ENCODE peak calls at places on chromosome 9, in ten cellular contexts. One of them, this sample, is unnamed.

GRCh38 chr9:89764217-89764616 is 159.4 kb downstream of the GADD45G start:
- DNase-seq in fibroblast of the aortic adventitia: no peak
- DNase-seq in dorsolateral prefrontal cortex: no peak
- DNase-seq in kidney: no peak
- DNase-seq in HFFc6: no peak
- DNase-seq in endothelial cell: no peak
- DNase-seq in breast epithelium: no peak
- DNase-seq in epithelial cell of proximal tubule: no peak
- DNase-seq in A673: no peak
- DNase-seq in foreskin fibroblast: no peak
- DNase-seq in this sample: no peak

GRCh38 chr9:89078860-89079259 is 87.6 kb downstream of the S1PR3 start:
- DNase-seq in fibroblast of the aortic adventitia: peak
- DNase-seq in dorsolateral prefrontal cortex: no peak
- DNase-seq in kidney: no peak
- DNase-seq in HFFc6: peak
- DNase-seq in endothelial cell: no peak
- DNase-seq in breast epithelium: no peak
- DNase-seq in epithelial cell of proximal tubule: no peak
- DNase-seq in A673: no peak
- DNase-seq in foreskin fibroblast: peak
- DNase-seq in this sample: no peak

GRCh38 chr9:130183133-130183762 is 11.0 kb downstream of the NCS1 start:
- DNase-seq in fibroblast of the aortic adventitia: peak
- DNase-seq in dorsolateral prefrontal cortex: no peak
- DNase-seq in kidney: peak
- DNase-seq in HFFc6: peak
- DNase-seq in endothelial cell: no peak
- DNase-seq in breast epithelium: peak
- DNase-seq in epithelial cell of proximal tubule: peak
- DNase-seq in A673: peak
- DNase-seq in foreskin fibroblast: peak
- DNase-seq in this sample: no peak

GRCh38 chr9:96418920-96419690 is 935 bp upstream of the ZNF367 start:
- DNase-seq in fibroblast of the aortic adventitia: peak
- DNase-seq in dorsolateral prefrontal cortex: peak
- DNase-seq in kidney: no peak
- DNase-seq in HFFc6: peak
- DNase-seq in endothelial cell: peak
- DNase-seq in breast epithelium: peak
- DNase-seq in epithelial cell of proximal tubule: no peak
- DNase-seq in A673: peak
- DNase-seq in foreskin fibroblast: peak
- DNase-seq in this sample: peak

GRCh38 chr9:13513710-13514444 is 234.4 kb upstream of the MPDZ start:
- DNase-seq in fibroblast of the aortic adventitia: peak
- DNase-seq in dorsolateral prefrontal cortex: no peak
- DNase-seq in kidney: no peak
- DNase-seq in HFFc6: peak
- DNase-seq in endothelial cell: no peak
- DNase-seq in breast epithelium: peak
- DNase-seq in epithelial cell of proximal tubule: no peak
- DNase-seq in A673: no peak
- DNase-seq in foreskin fibroblast: peak
- DNase-seq in this sample: no peak

GRCh38 chr9:121686930-121687541 is 35.6 kb downstream of the DAB2IP start:
- DNase-seq in fibroblast of the aortic adventitia: peak
- DNase-seq in dorsolateral prefrontal cortex: peak
- DNase-seq in kidney: peak
- DNase-seq in HFFc6: peak
- DNase-seq in endothelial cell: peak
- DNase-seq in breast epithelium: peak
- DNase-seq in epithelial cell of proximal tubule: no peak
- DNase-seq in A673: peak
- DNase-seq in foreskin fibroblast: peak
- DNase-seq in this sample: peak

GRCh38 chr9:126113756-126114408 is 212.7 kb upstream of the MVB12B start:
- DNase-seq in fibroblast of the aortic adventitia: no peak
- DNase-seq in dorsolateral prefrontal cortex: no peak
- DNase-seq in kidney: peak
- DNase-seq in HFFc6: no peak
- DNase-seq in endothelial cell: no peak
- DNase-seq in breast epithelium: no peak
- DNase-seq in epithelial cell of proximal tubule: no peak
- DNase-seq in A673: no peak
- DNase-seq in foreskin fibroblast: no peak
- DNase-seq in this sample: no peak

GRCh38 chr9:118614011-118614410 is 755.2 kb downstream of the BRINP1 start:
- DNase-seq in fibroblast of the aortic adventitia: no peak
- DNase-seq in dorsolateral prefrontal cortex: no peak
- DNase-seq in kidney: no peak
- DNase-seq in HFFc6: no peak
- DNase-seq in endothelial cell: no peak
- DNase-seq in breast epithelium: no peak
- DNase-seq in epithelial cell of proximal tubule: no peak
- DNase-seq in A673: no peak
- DNase-seq in foreskin fibroblast: no peak
- DNase-seq in this sample: no peak

GRCh38 chr9:70390922-70391321 is 23.5 kb downstream of the KLF9 start:
- DNase-seq in fibroblast of the aortic adventitia: no peak
- DNase-seq in dorsolateral prefrontal cortex: no peak
- DNase-seq in kidney: no peak
- DNase-seq in HFFc6: no peak
- DNase-seq in endothelial cell: no peak
- DNase-seq in breast epithelium: no peak
- DNase-seq in epithelial cell of proximal tubule: no peak
- DNase-seq in A673: no peak
- DNase-seq in foreskin fibroblast: peak
- DNase-seq in this sample: no peak

GRCh38 chr9:316382-316965 is 101.8 kb downstream of the DOCK8 start:
- DNase-seq in fibroblast of the aortic adventitia: no peak
- DNase-seq in dorsolateral prefrontal cortex: no peak
- DNase-seq in kidney: no peak
- DNase-seq in HFFc6: no peak
- DNase-seq in endothelial cell: no peak
- DNase-seq in breast epithelium: no peak
- DNase-seq in epithelial cell of proximal tubule: no peak
- DNase-seq in A673: no peak
- DNase-seq in foreskin fibroblast: no peak
- DNase-seq in this sample: no peak

GRCh38 chr9:135692410-135692809 is 6.9 kb downstream of the SOHLH1 start:
- DNase-seq in fibroblast of the aortic adventitia: no peak
- DNase-seq in dorsolateral prefrontal cortex: peak
- DNase-seq in kidney: no peak
- DNase-seq in HFFc6: no peak
- DNase-seq in endothelial cell: no peak
- DNase-seq in breast epithelium: no peak
- DNase-seq in epithelial cell of proximal tubule: no peak
- DNase-seq in A673: no peak
- DNase-seq in foreskin fibroblast: no peak
- DNase-seq in this sample: no peak

GRCh38 chr9:125361837-125362531 is 100.4 kb downstream of the GAPVD1 start:
- DNase-seq in fibroblast of the aortic adventitia: peak
- DNase-seq in dorsolateral prefrontal cortex: no peak
- DNase-seq in kidney: no peak
- DNase-seq in HFFc6: no peak
- DNase-seq in endothelial cell: peak
- DNase-seq in breast epithelium: no peak
- DNase-seq in epithelial cell of proximal tubule: no peak
- DNase-seq in A673: peak
- DNase-seq in foreskin fibroblast: peak
- DNase-seq in this sample: no peak

GRCh38 chr9:90107021-90107771 is 502.4 kb downstream of the GADD45G start:
- DNase-seq in fibroblast of the aortic adventitia: peak
- DNase-seq in dorsolateral prefrontal cortex: no peak
- DNase-seq in kidney: no peak
- DNase-seq in HFFc6: no peak
- DNase-seq in endothelial cell: no peak
- DNase-seq in breast epithelium: peak
- DNase-seq in epithelial cell of proximal tubule: no peak
- DNase-seq in A673: no peak
- DNase-seq in foreskin fibroblast: no peak
- DNase-seq in this sample: no peak

GRCh38 chr9:133680250-133680975 is 44.2 kb downstream of the DBH start:
- DNase-seq in fibroblast of the aortic adventitia: no peak
- DNase-seq in dorsolateral prefrontal cortex: no peak
- DNase-seq in kidney: peak
- DNase-seq in HFFc6: no peak
- DNase-seq in endothelial cell: no peak
- DNase-seq in breast epithelium: no peak
- DNase-seq in epithelial cell of proximal tubule: no peak
- DNase-seq in A673: no peak
- DNase-seq in foreskin fibroblast: no peak
- DNase-seq in this sample: peak

GRCh38 chr9:35978792-35979191 is 20.8 kb upstream of the OR2S2 start:
- DNase-seq in fibroblast of the aortic adventitia: no peak
- DNase-seq in dorsolateral prefrontal cortex: no peak
- DNase-seq in kidney: no peak
- DNase-seq in HFFc6: no peak
- DNase-seq in endothelial cell: no peak
- DNase-seq in breast epithelium: no peak
- DNase-seq in epithelial cell of proximal tubule: no peak
- DNase-seq in A673: no peak
- DNase-seq in foreskin fibroblast: no peak
- DNase-seq in this sample: no peak

GRCh38 chr9:2469681-2470141 is 151.9 kb upstream of the VLDLR start:
- DNase-seq in fibroblast of the aortic adventitia: peak
- DNase-seq in dorsolateral prefrontal cortex: no peak
- DNase-seq in kidney: no peak
- DNase-seq in HFFc6: no peak
- DNase-seq in endothelial cell: peak
- DNase-seq in breast epithelium: no peak
- DNase-seq in epithelial cell of proximal tubule: no peak
- DNase-seq in A673: no peak
- DNase-seq in foreskin fibroblast: peak
- DNase-seq in this sample: no peak

DNA sequence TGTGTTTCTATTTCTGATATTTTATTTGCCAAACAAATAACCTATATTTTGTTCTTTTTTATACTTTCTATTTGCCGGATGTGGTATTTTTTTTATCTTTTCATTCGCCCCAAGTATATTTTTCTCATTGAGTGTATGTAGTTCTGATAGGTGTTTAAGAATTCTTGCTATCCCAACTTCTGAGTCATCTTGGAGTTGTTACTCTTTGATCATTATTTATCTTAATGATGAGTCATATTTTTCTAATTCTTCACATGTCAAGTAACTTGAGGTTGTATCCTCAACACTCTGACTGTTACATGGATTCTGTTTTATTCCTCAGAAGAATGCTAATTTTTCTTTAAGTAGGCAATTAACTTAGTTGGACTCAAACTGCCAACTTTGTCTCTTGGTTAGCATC is 498.1 kb downstream of the TLE1 start:
- DNase-seq in fibroblast of the aortic adventitia: no peak
- DNase-seq in dorsolateral prefrontal cortex: no peak
- DNase-seq in kidney: no peak
- DNase-seq in HFFc6: no peak
- DNase-seq in endothelial cell: no peak
- DNase-seq in breast epithelium: no peak
- DNase-seq in epithelial cell of proximal tubule: no peak
- DNase-seq in A673: no peak
- DNase-seq in foreskin fibroblast: no peak
- DNase-seq in this sample: no peak
- TF ChIP-seq CTCF in fibroblast of the aortic adventitia: no peak
- TF ChIP-seq CTCF in dorsolateral prefrontal cortex: no peak
- TF ChIP-seq CTCF in kidney: no peak
- TF ChIP-seq CTCF in HFFc6: no peak
- TF ChIP-seq CTCF in endothelial cell: no peak
- TF ChIP-seq CTCF in breast epithelium: no peak
- TF ChIP-seq CTCF in epithelial cell of proximal tubule: no peak
- TF ChIP-seq CTCF in A673: no peak
- TF ChIP-seq CTCF in foreskin fibroblast: no peak
- TF ChIP-seq CTCF in this sample: no peak

GRCh38 chr9:108125541-108125940 is 636.0 kb upstream of the KLF4 start:
- DNase-seq in fibroblast of the aortic adventitia: no peak
- DNase-seq in dorsolateral prefrontal cortex: no peak
- DNase-seq in kidney: no peak
- DNase-seq in HFFc6: no peak
- DNase-seq in endothelial cell: peak
- DNase-seq in breast epithelium: no peak
- DNase-seq in epithelial cell of proximal tubule: no peak
- DNase-seq in A673: no peak
- DNase-seq in foreskin fibroblast: no peak
- DNase-seq in this sample: no peak
- TF ChIP-seq CTCF in fibroblast of the aortic adventitia: peak
- TF ChIP-seq CTCF in dorsolateral prefrontal cortex: peak
- TF ChIP-seq CTCF in kidney: peak
- TF ChIP-seq CTCF in HFFc6: peak
- TF ChIP-seq CTCF in endothelial cell: peak
- TF ChIP-seq CTCF in breast epithelium: no peak
- TF ChIP-seq CTCF in epithelial cell of proximal tubule: peak
- TF ChIP-seq CTCF in A673: peak
- TF ChIP-seq CTCF in foreskin fibroblast: peak
- TF ChIP-seq CTCF in this sample: peak

DNA sequence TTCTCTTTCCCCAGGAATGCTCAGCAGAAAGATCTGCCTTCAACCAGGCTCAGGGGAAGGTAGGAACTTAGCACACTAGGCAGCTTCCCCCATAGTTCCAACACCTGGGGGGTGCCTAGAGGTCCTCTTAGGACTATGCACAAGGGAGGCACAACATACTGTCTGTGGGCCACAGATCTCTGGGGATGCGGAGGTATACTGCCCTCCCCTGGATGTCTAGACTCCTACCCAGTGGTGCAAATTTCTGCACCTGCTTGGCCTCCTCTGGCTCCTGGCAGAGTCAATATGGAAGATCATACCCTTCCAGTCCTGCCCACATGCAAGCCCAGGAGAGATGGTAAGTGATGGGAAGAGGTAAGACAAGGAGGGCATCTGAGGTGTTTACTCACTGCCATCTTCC is 247.5 kb upstream of the DAPK1 start:
- DNase-seq in fibroblast of the aortic adventitia: no peak
- DNase-seq in dorsolateral prefrontal cortex: no peak
- DNase-seq in kidney: no peak
- DNase-seq in HFFc6: no peak
- DNase-seq in endothelial cell: no peak
- DNase-seq in breast epithelium: no peak
- DNase-seq in epithelial cell of proximal tubule: no peak
- DNase-seq in A673: no peak
- DNase-seq in foreskin fibroblast: no peak
- DNase-seq in this sample: no peak
- TF ChIP-seq CTCF in fibroblast of the aortic adventitia: no peak
- TF ChIP-seq CTCF in dorsolateral prefrontal cortex: no peak
- TF ChIP-seq CTCF in kidney: no peak
- TF ChIP-seq CTCF in HFFc6: peak
- TF ChIP-seq CTCF in endothelial cell: no peak
- TF ChIP-seq CTCF in breast epithelium: no peak
- TF ChIP-seq CTCF in epithelial cell of proximal tubule: peak
- TF ChIP-seq CTCF in A673: no peak
- TF ChIP-seq CTCF in foreskin fibroblast: no peak
- TF ChIP-seq CTCF in this sample: peak

DNA sequence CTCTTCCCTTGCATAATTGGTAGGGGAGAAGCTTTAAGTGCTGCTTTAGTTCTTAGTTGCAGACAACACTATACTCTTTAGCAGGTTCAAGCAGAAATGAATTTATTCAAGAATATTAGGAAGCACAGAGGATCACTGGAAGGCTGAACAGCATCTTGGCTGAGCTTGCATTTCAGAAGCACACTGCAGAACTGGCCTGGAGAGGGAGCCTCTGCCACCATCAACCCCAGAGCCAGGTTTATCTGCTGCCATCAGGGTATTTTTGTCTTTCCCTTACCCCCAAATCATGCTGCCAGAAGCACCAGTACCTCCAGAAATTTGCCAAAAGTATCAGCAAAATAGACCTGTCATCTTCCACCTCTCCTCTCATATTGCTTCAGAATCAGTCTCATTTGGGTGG is 440.7 kb downstream of the DMAC1 start:
- DNase-seq in fibroblast of the aortic adventitia: no peak
- DNase-seq in dorsolateral prefrontal cortex: no peak
- DNase-seq in kidney: no peak
- DNase-seq in HFFc6: no peak
- DNase-seq in endothelial cell: no peak
- DNase-seq in breast epithelium: no peak
- DNase-seq in epithelial cell of proximal tubule: no peak
- DNase-seq in A673: peak
- DNase-seq in foreskin fibroblast: peak
- DNase-seq in this sample: no peak
- TF ChIP-seq CTCF in fibroblast of the aortic adventitia: no peak
- TF ChIP-seq CTCF in dorsolateral prefrontal cortex: peak
- TF ChIP-seq CTCF in kidney: no peak
- TF ChIP-seq CTCF in HFFc6: no peak
- TF ChIP-seq CTCF in endothelial cell: no peak
- TF ChIP-seq CTCF in breast epithelium: no peak
- TF ChIP-seq CTCF in epithelial cell of proximal tubule: peak
- TF ChIP-seq CTCF in A673: peak
- TF ChIP-seq CTCF in foreskin fibroblast: peak
- TF ChIP-seq CTCF in this sample: peak